ENCODE peak calls at places on chromosomes 6 and 20, in four cellular contexts. N is nephron progenitor cell, O is mesothelial cell of epicardium, Y is IMR-90. F is an unnamed sample.

GRCh38 chr6:151948007-151948745 is 140.7 kb downstream of the ESR1 start:
- DNase-seq in N (no peak), O (no peak), Y (no peak), F (no peak)

GRCh38 chr6:11527274-11527870 is 10.2 kb upstream of the TMEM170B start:
- DNase-seq in N (no peak), O (no peak), Y (peak), F (no peak)

GRCh38 chr6:41040101-41040910 is 1.3 kb upstream of the UNC5CL start:
- DNase-seq in N (no peak), O (no peak), Y (no peak), F (no peak)

GRCh38 chr6:34928695-34929094 is 39.6 kb downstream of the ANKS1A start:
- DNase-seq in N (no peak), O (no peak), Y (no peak), F (no peak)

GRCh38 chr6:19697744-19698290 is 139.4 kb upstream of the ID4 start:
- DNase-seq in N (no peak), O (no peak), Y (peak), F (no peak)

GRCh38 chr20:62063601-62063980 is 2.1 kb downstream of the TAF4 start:
- DNase-seq in N (peak), O (no peak), Y (peak), F (no peak)

GRCh38 chr6:88982720-88983119 is 19.3 kb upstream of the RNGTT start:
- DNase-seq in N (no peak), O (no peak), Y (peak), F (no peak)

GRCh38 chr6:164749126-164749758 is 560.2 kb downstream of the C6orf118 start:
- DNase-seq in N (peak), O (no peak), Y (no peak), F (no peak)

GRCh38 chr6:167956983-167957492 is 40.4 kb upstream of the KIF25 start:
- DNase-seq in N (no peak), O (no peak), Y (peak), F (no peak)

GRCh38 chr6:151349651-151350270 is 41.6 kb downstream of the ZBTB2 start:
- DNase-seq in N (no peak), O (no peak), Y (no peak), F (no peak)

GRCh38 chr6:89547286-89547685 is 91.3 kb downstream of the LYRM2 start:
- DNase-seq in N (no peak), O (no peak), Y (no peak), F (no peak)

GRCh38 chr20:2151805-2152727 is 50.4 kb downstream of the STK35 start:
- DNase-seq in N (no peak), O (no peak), Y (peak), F (no peak)

GRCh38 chr6:14661188-14661587 is 543.6 kb downstream of the CD83 start:
- DNase-seq in N (no peak), O (no peak), Y (peak), F (no peak)

GRCh38 chr6:114020223-114020622 is 49.3 kb upstream of the HDAC2 start:
- DNase-seq in N (no peak), O (no peak), Y (no peak), F (no peak)

GRCh38 chr20:59485576-59486250 is 118.6 kb upstream of the PHACTR3 start:
- DNase-seq in N (no peak), O (no peak), Y (no peak), F (no peak)

GRCh38 chr20:8913452-8913851 is 155.4 kb upstream of the PLCB4 start:
- DNase-seq in N (no peak), O (no peak), Y (no peak), F (no peak)

GRCh38 chr6:449057-449430 is 57.5 kb downstream of the IRF4 start:
- DNase-seq in N (no peak), O (no peak), Y (no peak), F (no peak)

GRCh38 chr6:29680416-29680815 is 536 bp downstream of the ZFP57 start:
- DNase-seq in N (no peak), O (no peak), Y (no peak), F (no peak)

GRCh38 chr20:12581644-12582350 is 427.0 kb upstream of the SPTLC3 start:
- DNase-seq in N (no peak), O (no peak), Y (no peak), F (no peak)

GRCh38 chr6:1190361-1190760 is 121.5 kb upstream of the FOXQ1 start:
- DNase-seq in N (peak), O (no peak), Y (peak), F (no peak)

GRCh38 chr6:72783667-72784066 is 161.8 kb downstream of the KCNQ5 start:
- DNase-seq in N (no peak), O (no peak), Y (peak), F (no peak)

GRCh38 chr6:143674466-143675114 is 3.2 kb upstream of the PHACTR2 start:
- DNase-seq in N (no peak), O (no peak), Y (peak), F (no peak)

GRCh38 chr20:47921306-47922279 is 136.3 kb upstream of the SULF2 start:
- DNase-seq in N (no peak), O (no peak), Y (no peak), F (no peak)

GRCh38 chr6:125102901-125103300 is 50.7 kb upstream of the TPD52L1 start:
- DNase-seq in N (no peak), O (no peak), Y (peak), F (no peak)

GRCh38 chr20:15578059-15578458 is 995.2 kb downstream of the KIF16B start:
- DNase-seq in N (no peak), O (no peak), Y (no peak), F (no peak)

GRCh38 chr6:12113190-12113578 is 101.1 kb downstream of the HIVEP1 start:
- DNase-seq in N (no peak), O (no peak), Y (peak), F (no peak)

GRCh38 chr6:163123098-163123497 is 291.4 kb upstream of the QKI start:
- DNase-seq in N (no peak), O (no peak), Y (no peak), F (no peak)

GRCh38 chr6:100549406-100550167 is 84.9 kb upstream of the SIM1 start:
- DNase-seq in N (no peak), O (no peak), Y (peak), F (no peak)

GRCh38 chr6:166438211-166438861 is 55.6 kb upstream of the MPC1 start:
- DNase-seq in N (no peak), O (no peak), Y (no peak), F (no peak)

GRCh38 chr6:170564936-170565530 is 10.9 kb downstream of the TBP start:
- DNase-seq in N (no peak), O (no peak), Y (no peak), F (no peak)

GRCh38 chr6:106439459-106439858 is 78.9 kb downstream of the CRYBG1 start:
- DNase-seq in N (no peak), O (no peak), Y (no peak), F (no peak)

GRCh38 chr6:128531696-128532095 is 11.3 kb upstream of the PTPRK start:
- DNase-seq in N (no peak), O (no peak), Y (no peak), F (no peak)
- TF ChIP-seq CTCF in N (no peak), O (no peak), Y (no peak), F (no peak)

GRCh38 chr6:131792091-131792496 is 15.7 kb upstream of the ENPP1 start:
- DNase-seq in N (no peak), O (no peak), Y (peak), F (no peak)
- TF ChIP-seq CTCF in N (no peak), O (no peak), Y (no peak), F (no peak)

DNA sequence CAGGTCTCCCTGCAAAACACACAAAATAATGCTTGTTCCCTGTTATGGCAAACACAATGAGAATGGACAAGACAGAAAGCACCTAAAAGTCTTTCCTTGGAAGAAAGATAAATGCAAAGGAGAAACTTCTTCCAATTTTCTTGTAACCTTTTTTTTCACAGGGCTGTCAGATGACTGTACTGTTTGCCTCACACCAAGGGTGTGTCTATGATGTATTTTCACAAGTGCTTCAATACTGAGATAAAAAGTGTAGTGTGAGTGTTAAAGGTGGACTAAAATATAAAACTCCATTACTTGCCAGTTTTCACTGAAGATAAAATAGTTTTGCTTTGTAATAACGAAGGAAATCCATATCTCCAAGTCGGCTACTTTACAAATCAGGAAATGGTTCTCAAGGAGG is 194.5 kb downstream of the CENPW start:
- DNase-seq in N (no peak), O (no peak), Y (no peak), F (no peak)
- TF ChIP-seq CTCF in N (no peak), O (no peak), Y (no peak), F (no peak)

DNA sequence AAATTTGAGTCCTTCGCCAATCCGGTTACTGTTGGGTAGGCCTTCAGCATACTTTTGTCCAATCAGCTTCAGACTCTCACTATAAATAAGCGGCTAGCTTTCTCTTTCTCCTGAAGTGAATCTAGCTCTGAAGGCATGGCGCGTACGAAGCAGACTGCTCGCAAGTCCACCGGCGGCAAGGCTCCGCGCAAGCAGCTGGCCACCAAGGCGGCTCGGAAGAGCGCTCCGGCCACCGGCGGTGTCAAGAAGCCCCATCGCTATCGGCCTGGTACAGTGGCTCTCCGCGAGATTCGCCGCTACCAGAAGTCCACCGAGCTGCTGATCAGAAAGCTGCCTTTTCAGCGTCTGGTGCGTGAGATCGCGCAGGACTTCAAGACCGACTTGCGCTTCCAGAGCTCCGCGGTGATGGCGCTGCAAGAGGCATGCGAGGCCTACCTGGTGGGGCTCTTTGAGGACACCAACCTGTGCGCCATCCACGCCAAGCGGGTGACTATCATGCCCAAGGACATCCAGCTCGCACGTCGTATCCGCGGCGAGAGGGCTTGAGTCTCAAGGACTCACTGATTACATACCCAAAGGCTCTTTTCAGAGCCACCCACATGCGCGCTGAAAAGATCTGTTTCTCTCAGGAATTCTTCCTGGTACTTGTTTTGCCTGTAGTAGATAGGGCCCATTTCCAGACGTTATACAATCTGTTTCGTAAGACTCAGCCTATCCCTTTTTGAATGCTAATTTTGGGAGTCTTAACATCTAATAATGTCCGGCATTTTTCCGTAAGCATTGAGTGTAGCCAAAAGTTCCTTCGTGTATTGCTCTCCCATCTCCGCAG is 102.0 kb downstream of the OR2B2 start:
- DNase-seq in N (peak), O (peak), Y (peak), F (peak)
- TF ChIP-seq CTCF in N (no peak), O (no peak), Y (peak), F (no peak)

F was measured in omental fat pad.